ENCODE peak calls at places on chromosomes 12 and 14, in nine cellular contexts. One of them, this sample, is unnamed.

GRCh38 chr14:103862393-103862782 is 15.0 kb upstream of the PPP1R13B start:
- DNase-seq in stomach: no peak
- DNase-seq in A549: no peak
- DNase-seq in sigmoid colon: no peak
- DNase-seq in tibial nerve: no peak
- DNase-seq in esophagus muscularis mucosa: no peak
- DNase-seq in ovary: peak; percentile 42
- DNase-seq in HepG2: peak; percentile 95
- DNase-seq in GM12878: no peak
- DNase-seq in this sample: no peak

GRCh38 chr14:50344831-50345563 is 32.9 kb downstream of the DMAC2L start:
- DNase-seq in stomach: no peak
- DNase-seq in A549: no peak
- DNase-seq in sigmoid colon: no peak
- DNase-seq in tibial nerve: no peak
- DNase-seq in esophagus muscularis mucosa: no peak
- DNase-seq in ovary: no peak
- DNase-seq in HepG2: no peak
- DNase-seq in GM12878: no peak
- DNase-seq in this sample: no peak

GRCh38 chr14:40733206-40733605 is 873.5 kb upstream of the LRFN5 start:
- DNase-seq in stomach: no peak
- DNase-seq in A549: no peak
- DNase-seq in sigmoid colon: no peak
- DNase-seq in tibial nerve: no peak
- DNase-seq in esophagus muscularis mucosa: no peak
- DNase-seq in ovary: no peak
- DNase-seq in HepG2: no peak
- DNase-seq in GM12878: no peak
- DNase-seq in this sample: no peak

GRCh38 chr12:106096376-106096775 is 42.4 kb downstream of the NUAK1 start:
- DNase-seq in stomach: peak; percentile 28
- DNase-seq in A549: no peak
- DNase-seq in sigmoid colon: peak; percentile 82
- DNase-seq in tibial nerve: peak; percentile 82
- DNase-seq in esophagus muscularis mucosa: no peak
- DNase-seq in ovary: peak; percentile 28
- DNase-seq in HepG2: no peak
- DNase-seq in GM12878: no peak
- DNase-seq in this sample: no peak

GRCh38 chr14:75140620-75141019 is 13.8 kb upstream of the NEK9 start:
- DNase-seq in stomach: no peak
- DNase-seq in A549: no peak
- DNase-seq in sigmoid colon: no peak
- DNase-seq in tibial nerve: no peak
- DNase-seq in esophagus muscularis mucosa: no peak
- DNase-seq in ovary: no peak
- DNase-seq in HepG2: no peak
- DNase-seq in GM12878: no peak
- DNase-seq in this sample: no peak

GRCh38 chr14:56322531-56322930 is 204.3 kb downstream of the PELI2 start:
- DNase-seq in stomach: no peak
- DNase-seq in A549: no peak
- DNase-seq in sigmoid colon: no peak
- DNase-seq in tibial nerve: no peak
- DNase-seq in esophagus muscularis mucosa: no peak
- DNase-seq in ovary: no peak
- DNase-seq in HepG2: no peak
- DNase-seq in GM12878: no peak
- DNase-seq in this sample: peak; percentile 26

GRCh38 chr14:49508124-49508523 is 78.1 kb downstream of the RPS29 start:
- DNase-seq in stomach: no peak
- DNase-seq in A549: no peak
- DNase-seq in sigmoid colon: no peak
- DNase-seq in tibial nerve: no peak
- DNase-seq in esophagus muscularis mucosa: no peak
- DNase-seq in ovary: no peak
- DNase-seq in HepG2: no peak
- DNase-seq in GM12878: no peak
- DNase-seq in this sample: no peak

GRCh38 chr12:90831712-90832111 is 123.3 kb downstream of the CCER1 start:
- DNase-seq in stomach: no peak
- DNase-seq in A549: no peak
- DNase-seq in sigmoid colon: no peak
- DNase-seq in tibial nerve: no peak
- DNase-seq in esophagus muscularis mucosa: no peak
- DNase-seq in ovary: no peak
- DNase-seq in HepG2: no peak
- DNase-seq in GM12878: no peak
- DNase-seq in this sample: no peak

GRCh38 chr14:39873793-39874192 is 441.6 kb upstream of the FBXO33 start:
- DNase-seq in stomach: no peak
- DNase-seq in A549: no peak
- DNase-seq in sigmoid colon: no peak
- DNase-seq in tibial nerve: no peak
- DNase-seq in esophagus muscularis mucosa: no peak
- DNase-seq in ovary: no peak
- DNase-seq in HepG2: no peak
- DNase-seq in GM12878: no peak
- DNase-seq in this sample: no peak

GRCh38 chr12:119624971-119625370 is 31.4 kb downstream of the TMEM233 start:
- DNase-seq in stomach: no peak
- DNase-seq in A549: no peak
- DNase-seq in sigmoid colon: no peak
- DNase-seq in tibial nerve: no peak
- DNase-seq in esophagus muscularis mucosa: no peak
- DNase-seq in ovary: peak; percentile 8
- DNase-seq in HepG2: no peak
- DNase-seq in GM12878: no peak
- DNase-seq in this sample: no peak

GRCh38 chr14:63130531-63130930 is 73.7 kb upstream of the RHOJ start:
- DNase-seq in stomach: no peak
- DNase-seq in A549: no peak
- DNase-seq in sigmoid colon: no peak
- DNase-seq in tibial nerve: no peak
- DNase-seq in esophagus muscularis mucosa: no peak
- DNase-seq in ovary: no peak
- DNase-seq in HepG2: no peak
- DNase-seq in GM12878: no peak
- DNase-seq in this sample: no peak
- TF ChIP-seq EP300 in stomach: no peak
- TF ChIP-seq EP300 in A549: no peak
- TF ChIP-seq EP300 in sigmoid colon: no peak
- TF ChIP-seq EP300 in tibial nerve: no peak
- TF ChIP-seq EP300 in esophagus muscularis mucosa: no peak
- TF ChIP-seq EP300 in ovary: no peak
- TF ChIP-seq EP300 in HepG2: no peak
- TF ChIP-seq EP300 in GM12878: no peak
- TF ChIP-seq EP300 in this sample: no peak

GRCh38 chr12:13198921-13199320 is 2.4 kb downstream of the EMP1 start:
- DNase-seq in stomach: no peak
- DNase-seq in A549: no peak
- DNase-seq in sigmoid colon: no peak
- DNase-seq in tibial nerve: no peak
- DNase-seq in esophagus muscularis mucosa: no peak
- DNase-seq in ovary: no peak
- DNase-seq in HepG2: no peak
- DNase-seq in GM12878: no peak
- DNase-seq in this sample: no peak

GRCh38 chr12:13198240-13198639 is 1.7 kb downstream of the EMP1 start:
- DNase-seq in stomach: no peak
- DNase-seq in A549: no peak
- DNase-seq in sigmoid colon: no peak
- DNase-seq in tibial nerve: no peak
- DNase-seq in esophagus muscularis mucosa: no peak
- DNase-seq in ovary: no peak
- DNase-seq in HepG2: no peak
- DNase-seq in GM12878: no peak
- DNase-seq in this sample: no peak

GRCh38 chr12:13195848-13196301 is 651 bp upstream of the EMP1 start:
- DNase-seq in stomach: no peak
- DNase-seq in A549: no peak
- DNase-seq in sigmoid colon: peak; percentile 65
- DNase-seq in tibial nerve: no peak
- DNase-seq in esophagus muscularis mucosa: no peak
- DNase-seq in ovary: no peak
- DNase-seq in HepG2: no peak
- DNase-seq in GM12878: no peak
- DNase-seq in this sample: no peak

GRCh38 chr12:13196302-13196921 is at the start of gene EMP1:
- DNase-seq in stomach: peak; percentile 92
- DNase-seq in A549: peak; percentile 84
- DNase-seq in sigmoid colon: peak; percentile 98
- DNase-seq in tibial nerve: peak; percentile 99
- DNase-seq in esophagus muscularis mucosa: peak; percentile 98
- DNase-seq in ovary: peak; percentile 92
- DNase-seq in HepG2: peak; percentile 29
- DNase-seq in GM12878: peak; percentile 39
- DNase-seq in this sample: peak; percentile 94

GRCh38 chr12:13197526-13198141 is 1.1 kb downstream of the EMP1 start:
- DNase-seq in stomach: no peak
- DNase-seq in A549: no peak
- DNase-seq in sigmoid colon: peak; percentile 84
- DNase-seq in tibial nerve: peak; percentile 67
- DNase-seq in esophagus muscularis mucosa: no peak
- DNase-seq in ovary: peak; percentile 27
- DNase-seq in HepG2: no peak
- DNase-seq in GM12878: no peak
- DNase-seq in this sample: no peak
- TF ChIP-seq POLR2A in stomach: no peak
- TF ChIP-seq POLR2A in A549: no peak
- TF ChIP-seq POLR2A in sigmoid colon: no peak
- TF ChIP-seq POLR2A in tibial nerve: no peak
- TF ChIP-seq POLR2A in esophagus muscularis mucosa: no peak
- TF ChIP-seq POLR2A in ovary: no peak
- TF ChIP-seq POLR2A in HepG2: no peak
- TF ChIP-seq POLR2A in GM12878: no peak
- TF ChIP-seq POLR2A in this sample: no peak

GRCh38 chr12:132731574-132731973 is 20.9 kb downstream of the PGAM5 start:
- DNase-seq in stomach: no peak
- DNase-seq in A549: no peak
- DNase-seq in sigmoid colon: no peak
- DNase-seq in tibial nerve: no peak
- DNase-seq in esophagus muscularis mucosa: no peak
- DNase-seq in ovary: no peak
- DNase-seq in HepG2: no peak
- DNase-seq in GM12878: no peak
- DNase-seq in this sample: no peak

GRCh38 chr12:132727091-132727794 is 16.6 kb downstream of the PGAM5 start:
- DNase-seq in stomach: no peak
- DNase-seq in A549: no peak
- DNase-seq in sigmoid colon: no peak
- DNase-seq in tibial nerve: no peak
- DNase-seq in esophagus muscularis mucosa: no peak
- DNase-seq in ovary: no peak
- DNase-seq in HepG2: no peak
- DNase-seq in GM12878: no peak
- DNase-seq in this sample: no peak

GRCh38 chr12:132729541-132730320 is 19.1 kb downstream of the PGAM5 start:
- DNase-seq in stomach: no peak
- DNase-seq in A549: no peak
- DNase-seq in sigmoid colon: no peak
- DNase-seq in tibial nerve: no peak
- DNase-seq in esophagus muscularis mucosa: no peak
- DNase-seq in ovary: no peak
- DNase-seq in HepG2: no peak
- DNase-seq in GM12878: no peak
- DNase-seq in this sample: no peak

GRCh38 chr12:132734206-132734605 is 23.6 kb downstream of the PGAM5 start:
- DNase-seq in stomach: no peak
- DNase-seq in A549: no peak
- DNase-seq in sigmoid colon: no peak
- DNase-seq in tibial nerve: no peak
- DNase-seq in esophagus muscularis mucosa: no peak
- DNase-seq in ovary: no peak
- DNase-seq in HepG2: no peak
- DNase-seq in GM12878: no peak
- DNase-seq in this sample: no peak

DNA sequence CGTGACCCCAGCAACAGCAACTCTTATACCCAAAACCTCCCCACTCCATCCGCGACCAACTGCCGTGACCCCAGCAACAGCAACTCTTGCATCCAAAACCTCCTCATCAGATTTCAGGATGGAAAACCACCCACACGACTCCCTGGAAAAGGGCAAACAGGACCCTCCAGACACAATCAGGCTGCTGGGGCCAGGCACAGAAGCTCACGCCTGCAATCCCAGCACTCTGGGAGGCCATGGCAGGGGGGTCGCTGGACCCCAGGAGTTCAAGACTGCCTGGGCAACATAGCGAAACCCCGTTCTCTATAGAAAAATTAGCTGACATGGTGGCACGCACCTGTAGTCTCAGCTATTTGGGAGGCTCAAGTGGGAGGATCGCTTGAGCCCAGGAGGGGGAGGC is 19.7 kb downstream of the PGAM5 start:
- DNase-seq in stomach: no peak
- DNase-seq in A549: no peak
- DNase-seq in sigmoid colon: no peak
- DNase-seq in tibial nerve: no peak
- DNase-seq in esophagus muscularis mucosa: no peak
- DNase-seq in ovary: no peak
- DNase-seq in HepG2: no peak
- DNase-seq in GM12878: no peak
- DNase-seq in this sample: no peak
- H3K27ac ChIP-seq in stomach: no peak overlapping the region
- H3K27ac ChIP-seq in A549: no peak overlapping the region
- H3K27ac ChIP-seq in sigmoid colon: no peak overlapping the region
- H3K27ac ChIP-seq in tibial nerve: no peak overlapping the region
- H3K27ac ChIP-seq in esophagus muscularis mucosa: no peak overlapping the region
- H3K27ac ChIP-seq in ovary: no peak overlapping the region
- H3K27ac ChIP-seq in HepG2: no peak overlapping the region
- H3K27ac ChIP-seq in GM12878: no peak overlapping the region
- H3K27ac ChIP-seq in this sample: no peak overlapping the region

DNA sequence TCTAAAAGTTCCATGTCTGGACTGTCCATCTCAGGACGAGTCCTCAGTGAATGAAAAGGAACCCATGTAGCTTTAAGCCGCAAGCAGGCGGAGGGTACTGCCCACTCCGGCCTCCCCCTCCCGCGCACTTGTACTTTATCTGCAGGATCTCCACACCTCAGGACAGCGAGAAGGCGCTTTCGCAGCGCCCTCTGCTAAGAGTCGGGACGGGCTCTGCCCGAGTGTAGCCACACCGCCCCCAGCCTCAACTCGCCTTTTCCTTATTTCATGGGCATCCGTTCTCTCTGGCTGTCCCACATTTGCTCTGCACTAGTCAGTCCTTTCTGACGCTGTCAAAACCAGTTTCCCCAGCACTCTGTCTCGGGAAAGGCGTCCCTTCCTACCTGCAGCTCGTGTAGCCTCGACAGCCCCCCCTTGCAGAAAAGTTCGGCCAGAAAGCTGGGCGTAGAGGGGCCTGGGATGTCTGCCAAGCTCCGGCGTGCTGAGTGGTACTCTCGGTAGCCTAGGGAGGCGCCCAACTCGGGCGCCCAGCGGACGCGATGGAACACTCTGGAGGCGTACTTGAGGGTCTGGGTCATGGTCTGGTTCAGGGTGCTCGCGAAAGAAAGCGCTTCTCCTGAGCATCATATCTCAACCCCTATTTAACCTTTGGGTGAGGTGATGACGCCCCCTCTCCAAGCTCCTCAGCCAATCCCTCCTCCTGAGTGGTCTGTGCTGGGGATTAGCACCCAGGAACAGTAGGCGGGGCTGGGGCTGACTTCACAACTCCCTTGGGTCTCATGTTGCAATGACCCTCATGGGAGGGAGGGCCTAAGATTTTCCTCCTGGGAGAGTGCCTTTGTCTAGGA is at the start of gene CYP27B1:
- DNase-seq in stomach: no peak
- DNase-seq in A549: no peak
- DNase-seq in sigmoid colon: no peak
- DNase-seq in tibial nerve: no peak
- DNase-seq in esophagus muscularis mucosa: no peak
- DNase-seq in ovary: no peak
- DNase-seq in HepG2: no peak
- DNase-seq in GM12878: no peak
- DNase-seq in this sample: peak; percentile 80
- TF ChIP-seq EP300 in stomach: no peak
- TF ChIP-seq EP300 in A549: no peak
- TF ChIP-seq EP300 in sigmoid colon: no peak
- TF ChIP-seq EP300 in tibial nerve: no peak
- TF ChIP-seq EP300 in esophagus muscularis mucosa: no peak
- TF ChIP-seq EP300 in ovary: no peak
- TF ChIP-seq EP300 in HepG2: no peak
- TF ChIP-seq EP300 in GM12878: no peak
- TF ChIP-seq EP300 in this sample: no peak